ENCODE peak calls at places on chromosomes 16 and 17, in ten cellular contexts. I, G, Q, L, H, D, S, U, T and W are unnamed samples.

GRCh38 chr16:83606486-83607030 is 201.2 kb upstream of the HSBP1 start:
- DNase-seq in I (no peak), G (no peak), Q (no peak), L (peak), H (no peak), D (no peak), S (no peak), U (no peak), T (no peak), W (no peak)

GRCh38 chr16:84177740-84178070 is 9.2 kb downstream of the TAF1C start:
- DNase-seq in I (no peak), G (peak), Q (no peak), L (no peak), H (no peak), D (peak), S (peak), U (peak), T (no peak), W (peak)

GRCh38 chr16:65202461-65202860 is 80.6 kb upstream of the CDH11 start:
- DNase-seq in I (no peak), G (peak), Q (no peak), L (no peak), H (no peak), D (no peak), S (peak), U (peak), T (no peak), W (no peak)

GRCh38 chr16:89067677-89068076 is 26.0 kb upstream of the ACSF3 start:
- DNase-seq in I (no peak), G (peak), Q (no peak), L (no peak), H (no peak), D (peak), S (no peak), U (no peak), T (no peak), W (no peak)

GRCh38 chr16:82991941-82992675 is 365.3 kb downstream of the CDH13 start:
- DNase-seq in I (no peak), G (peak), Q (no peak), L (no peak), H (no peak), D (no peak), S (no peak), U (no peak), T (no peak), W (no peak)

GRCh38 chr16:56301391-56301850 is 110.1 kb downstream of the GNAO1 start:
- DNase-seq in I (no peak), G (peak), Q (no peak), L (no peak), H (no peak), D (peak), S (no peak), U (peak), T (no peak), W (no peak)

GRCh38 chr17:75077490-75078096 is 10.2 kb upstream of the SLC16A5 start:
- DNase-seq in I (peak), G (peak), Q (peak), L (no peak), H (peak), D (peak), S (no peak), U (peak), T (peak), W (no peak)

GRCh38 chr17:75878174-75878998 is at the start of gene TRIM47:
- DNase-seq in I (peak), G (peak), Q (peak), L (no peak), H (peak), D (peak), S (peak), U (peak), T (no peak), W (no peak)

GRCh38 chr17:55584055-55584685 is 72.9 kb upstream of the SMIM36 start:
- DNase-seq in I (no peak), G (peak), Q (peak), L (no peak), H (no peak), D (peak), S (peak), U (peak), T (no peak), W (peak)

GRCh38 chr17:4003131-4003500 is 38.9 kb upstream of the ATP2A3 start:
- DNase-seq in I (no peak), G (no peak), Q (no peak), L (no peak), H (no peak), D (no peak), S (no peak), U (no peak), T (no peak), W (no peak)

GRCh38 chr17:49260922-49261291 is 30.3 kb upstream of the PHOSPHO1 start:
- DNase-seq in I (no peak), G (no peak), Q (no peak), L (no peak), H (no peak), D (no peak), S (no peak), U (no peak), T (no peak), W (no peak)

GRCh38 chr16:66695474-66695934 is 1.0 kb downstream of the CMTM4 start:
- DNase-seq in I (no peak), G (no peak), Q (no peak), L (no peak), H (peak), D (no peak), S (no peak), U (no peak), T (no peak), W (no peak)

GRCh38 chr17:83202002-83203000 is 122.9 kb downstream of the METRNL start:
- DNase-seq in I (peak), G (no peak), Q (no peak), L (no peak), H (peak), D (no peak), S (no peak), U (no peak), T (no peak), W (no peak)

GRCh38 chr16:81403601-81404391 is 40.8 kb upstream of the CMIP start:
- DNase-seq in I (peak), G (peak), Q (peak), L (peak), H (peak), D (peak), S (peak), U (peak), T (peak), W (no peak)
- H3K4me3 ChIP-seq in I (no peak), G (no peak), Q (no peak), L (peak), H (no peak), D (peak), S (no peak), U (peak), T (peak), W (peak)

DNA sequence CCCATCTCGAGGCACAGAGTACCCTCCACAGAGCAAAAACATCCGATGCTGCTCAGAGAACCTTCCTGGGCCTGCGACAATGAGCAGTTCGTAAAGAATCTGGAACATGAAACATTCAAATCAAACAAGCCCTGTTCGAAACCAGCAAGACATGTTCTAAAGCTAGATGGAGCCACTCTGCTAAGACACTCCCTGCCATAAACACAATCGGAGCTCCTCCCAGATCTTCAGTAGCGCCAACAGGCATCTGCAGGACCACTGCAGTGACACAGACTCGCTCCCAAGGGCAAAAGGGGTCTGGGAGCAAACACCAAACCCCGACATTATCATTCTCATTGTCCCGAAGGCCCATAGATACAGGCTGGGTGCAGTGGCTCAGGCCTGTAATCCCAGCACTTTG is 108.7 kb downstream of the ZFHX3 start:
- DNase-seq in I (peak), G (peak), Q (no peak), L (no peak), H (peak), D (peak), S (peak), U (peak), T (no peak), W (no peak)
- TF ChIP-seq CTCF in I (peak), G (peak), Q (no peak), L (no peak), H (peak), D (peak), S (peak), U (peak), T (no peak), W (no peak)

GRCh38 chr17:39118674-39119419 is 32.6 kb downstream of the PLXDC1 start:
- DNase-seq in I (no peak), G (no peak), Q (no peak), L (no peak), H (no peak), D (no peak), S (no peak), U (no peak), T (no peak), W (no peak)
- H3K4me3 ChIP-seq in I (no peak), G (no peak), Q (no peak), L (no peak), H (no peak), D (no peak), S (no peak), U (no peak), T (no peak), W (no peak)

GRCh38 chr17:17514993-17515920 is 19.1 kb upstream of the RASD1 start:
- DNase-seq in I (no peak), G (peak), Q (no peak), L (no peak), H (no peak), D (peak), S (no peak), U (peak), T (no peak), W (no peak)
- TF ChIP-seq CTCF in I (no peak), G (no peak), Q (no peak), L (no peak), H (no peak), D (no peak), S (no peak), U (no peak), T (no peak), W (no peak)

GRCh38 chr17:34135841-34136240 is 119.2 kb upstream of the CCL2 start:
- DNase-seq in I (no peak), G (no peak), Q (no peak), L (no peak), H (no peak), D (no peak), S (no peak), U (no peak), T (no peak), W (no peak)
- H3K4me3 ChIP-seq in I (no peak), G (no peak), Q (no peak), L (no peak), H (no peak), D (no peak), S (no peak), U (no peak), T (no peak), W (no peak)

GRCh38 chr17:65800655-65801054 is 239.2 kb upstream of the AXIN2 start:
- DNase-seq in I (no peak), G (no peak), Q (no peak), L (no peak), H (no peak), D (no peak), S (no peak), U (no peak), T (no peak), W (no peak)

GRCh38 chr17:65799869-65800268 is 238.4 kb upstream of the AXIN2 start:
- DNase-seq in I (no peak), G (no peak), Q (no peak), L (no peak), H (no peak), D (no peak), S (no peak), U (no peak), T (no peak), W (no peak)

GRCh38 chr17:65799454-65799853 is 238.0 kb upstream of the AXIN2 start:
- DNase-seq in I (no peak), G (no peak), Q (no peak), L (no peak), H (no peak), D (no peak), S (no peak), U (no peak), T (no peak), W (no peak)

GRCh38 chr17:65797101-65797500 is 235.7 kb upstream of the AXIN2 start:
- DNase-seq in I (no peak), G (no peak), Q (no peak), L (no peak), H (no peak), D (no peak), S (no peak), U (no peak), T (no peak), W (no peak)

DNA sequence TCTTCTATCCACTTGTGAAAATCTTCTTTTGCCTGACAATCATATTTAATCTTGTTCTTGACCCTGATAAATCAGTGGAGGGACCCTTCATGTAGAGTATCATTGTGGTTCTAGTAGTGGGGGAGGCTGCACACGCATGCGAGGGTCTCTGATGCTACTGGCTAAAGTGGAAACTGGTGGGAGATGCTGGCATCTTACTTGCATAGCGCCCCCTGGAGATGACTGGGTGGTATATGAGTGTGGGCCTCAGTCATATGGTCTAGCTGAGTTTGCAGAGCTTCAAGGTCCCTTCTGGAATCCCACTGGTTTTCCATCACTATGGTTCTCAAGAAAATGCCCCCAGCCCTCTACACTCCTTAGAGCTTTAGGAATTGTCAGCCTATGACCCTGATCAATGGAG is 236.4 kb upstream of the AXIN2 start:
- DNase-seq in I (no peak), G (no peak), Q (peak), L (no peak), H (no peak), D (peak), S (no peak), U (no peak), T (peak), W (no peak)
- TF ChIP-seq CTCF in I (no peak), G (peak), Q (peak), L (peak), H (no peak), D (peak), S (peak), U (no peak), T (peak), W (peak)

GRCh38 chr16:27302126-27302525 is 11.6 kb upstream of the IL4R start:
- DNase-seq in I (no peak), G (no peak), Q (no peak), L (no peak), H (peak), D (no peak), S (no peak), U (no peak), T (no peak), W (no peak)
- H3K4me3 ChIP-seq in I (no peak), G (no peak), Q (no peak), L (no peak), H (no peak), D (no peak), S (no peak), U (no peak), T (no peak), W (no peak)

GRCh38 chr17:61371606-61372005 is 28.0 kb upstream of the TBX2 start:
- DNase-seq in I (no peak), G (no peak), Q (no peak), L (no peak), H (no peak), D (no peak), S (no peak), U (no peak), T (no peak), W (no peak)

GRCh38 chr17:61372436-61372835 is 27.2 kb upstream of the TBX2 start:
- DNase-seq in I (no peak), G (no peak), Q (no peak), L (no peak), H (no peak), D (no peak), S (no peak), U (no peak), T (no peak), W (no peak)

GRCh38 chr17:61369751-61370150 is 29.9 kb upstream of the TBX2 start:
- DNase-seq in I (no peak), G (no peak), Q (no peak), L (no peak), H (no peak), D (no peak), S (no peak), U (no peak), T (no peak), W (no peak)

GRCh38 chr17:61368832-61369468 is 30.7 kb upstream of the TBX2 start:
- DNase-seq in I (no peak), G (no peak), Q (no peak), L (no peak), H (no peak), D (no peak), S (no peak), U (no peak), T (no peak), W (no peak)

GRCh38 chr17:61371179-61371578 is 28.5 kb upstream of the TBX2 start:
- DNase-seq in I (no peak), G (no peak), Q (no peak), L (no peak), H (no peak), D (no peak), S (no peak), U (no peak), T (no peak), W (no peak)
- TF ChIP-seq CTCF in I (no peak), G (no peak), Q (no peak), L (no peak), H (no peak), D (no peak), S (no peak), U (no peak), T (no peak), W (no peak)

GRCh38 chr17:37672545-37673078 is 29.4 kb upstream of the DDX52 start:
- DNase-seq in I (no peak), G (no peak), Q (no peak), L (no peak), H (no peak), D (no peak), S (no peak), U (peak), T (no peak), W (no peak)

GRCh38 chr17:37678036-37678435 is 34.8 kb upstream of the DDX52 start:
- DNase-seq in I (no peak), G (no peak), Q (no peak), L (no peak), H (no peak), D (no peak), S (no peak), U (no peak), T (no peak), W (no peak)

GRCh38 chr17:37673386-37673785 is 30.1 kb upstream of the DDX52 start:
- DNase-seq in I (no peak), G (no peak), Q (no peak), L (no peak), H (no peak), D (no peak), S (no peak), U (peak), T (no peak), W (no peak)

GRCh38 chr17:37674511-37674910 is 31.3 kb upstream of the DDX52 start:
- DNase-seq in I (no peak), G (no peak), Q (no peak), L (no peak), H (no peak), D (no peak), S (no peak), U (no peak), T (no peak), W (no peak)

GRCh38 chr17:37676115-37676925 is 33.1 kb upstream of the DDX52 start:
- DNase-seq in I (no peak), G (peak), Q (no peak), L (no peak), H (no peak), D (peak), S (peak), U (peak), T (no peak), W (peak)
- H3K4me3 ChIP-seq in I (no peak), G (no peak), Q (no peak), L (no peak), H (no peak), D (no peak), S (no peak), U (no peak), T (no peak), W (no peak)

GRCh38 chr17:40678902-40679522 is 14.0 kb upstream of the KRT222 start:
- DNase-seq in I (no peak), G (no peak), Q (no peak), L (no peak), H (no peak), D (no peak), S (no peak), U (no peak), T (no peak), W (no peak)
- TF ChIP-seq CTCF in I (no peak), G (no peak), Q (no peak), L (no peak), H (no peak), D (no peak), S (no peak), U (no peak), T (no peak), W (no peak)